ENCODE peak calls at places on chromosomes 1 and 21, in four cellular contexts. V, X, Z and T are unnamed samples.

GRCh38 chr1:1862905-1863547 is 27.9 kb downstream of the GNB1 start:
- DNase-seq in Z (no peak), X (no peak), V (no peak), T (no peak)

GRCh38 chr1:117826119-117826518 is 103.3 kb downstream of the GDAP2 start:
- DNase-seq in V (no peak), X (no peak), Z (no peak), T (no peak)

GRCh38 chr1:159829822-159830455 is 3.3 kb downstream of the SLAMF8 start:
- DNase-seq in Z (no peak), V (peak; percentile 69), X (no peak), T (peak; percentile 49)

GRCh38 chr1:7334475-7335035 is 436.5 kb upstream of the VAMP3 start:
- DNase-seq in V (peak; percentile 76), Z (no peak), X (peak; percentile 29), T (peak; percentile 21)

GRCh38 chr21:42983102-42983501 is 8.7 kb downstream of the PKNOX1 start:
- DNase-seq in V (no peak), X (no peak), Z (no peak), T (no peak)

GRCh38 chr21:45151484-45152115 is 77.2 kb downstream of the ADARB1 start:
- DNase-seq in X (no peak), Z (no peak), V (no peak), T (no peak)

GRCh38 chr1:33876970-33877680 is 13.2 kb downstream of the HMGB4 start:
- DNase-seq in Z (no peak), X (peak; percentile 68), V (peak; percentile 93), T (no peak)

GRCh38 chr1:209103135-209103534 is 480.4 kb upstream of the CAMK1G start:
- DNase-seq in X (no peak), V (no peak), Z (no peak), T (no peak)

GRCh38 chr1:234659538-234659937 is 49.6 kb upstream of the IRF2BP2 start:
- DNase-seq in V (peak; percentile 72), Z (no peak), X (peak; percentile 25), T (peak; percentile 81)

GRCh38 chr1:42877380-42877779 is 31.0 kb downstream of the ZNF691 start:
- DNase-seq in Z (no peak), V (no peak), X (no peak), T (no peak)

GRCh38 chr21:45295576-45296365 is 8.1 kb upstream of the POFUT2 start:
- DNase-seq in V (peak; percentile 83), X (no peak), Z (no peak), T (peak; percentile 75)

GRCh38 chr1:225766967-225767413 is 10.6 kb upstream of the SRP9 start:
- DNase-seq in Z (no peak), X (peak; percentile 90), V (peak; percentile 96), T (peak; percentile 71)

GRCh38 chr1:236951672-236952071 is 52.6 kb downstream of the MT1HL1 start:
- DNase-seq in V (no peak), X (no peak), Z (no peak), T (no peak)

GRCh38 chr1:40796939-40797667 is 13.5 kb downstream of the KCNQ4 start:
- DNase-seq in X (no peak), V (no peak), Z (no peak), T (no peak)

GRCh38 chr1:231734417-231734816 is 107.8 kb downstream of the DISC1 start:
- DNase-seq in X (no peak), Z (peak; percentile 61), V (peak; percentile 21), T (no peak)

GRCh38 chr1:53463961-53464899 is 5.0 kb downstream of the DMRTB1 start:
- DNase-seq in X (no peak), V (no peak), Z (no peak), T (no peak)

GRCh38 chr1:204506091-204506968 is 9.9 kb upstream of the MDM4 start:
- DNase-seq in Z (peak; percentile 56), X (peak; percentile 85), V (peak; percentile 88), T (peak; percentile 85)

GRCh38 chr1:153985341-153985912 is 712 bp downstream of the RAB13 start:
- DNase-seq in Z (peak; percentile 52), X (no peak), V (peak; percentile 50), T (peak; percentile 62)

GRCh38 chr1:92030701-92031107 is 919 bp downstream of the EPHX4 start:
- DNase-seq in V (peak; percentile 59), X (peak; percentile 71), Z (no peak), T (no peak)

DNA sequence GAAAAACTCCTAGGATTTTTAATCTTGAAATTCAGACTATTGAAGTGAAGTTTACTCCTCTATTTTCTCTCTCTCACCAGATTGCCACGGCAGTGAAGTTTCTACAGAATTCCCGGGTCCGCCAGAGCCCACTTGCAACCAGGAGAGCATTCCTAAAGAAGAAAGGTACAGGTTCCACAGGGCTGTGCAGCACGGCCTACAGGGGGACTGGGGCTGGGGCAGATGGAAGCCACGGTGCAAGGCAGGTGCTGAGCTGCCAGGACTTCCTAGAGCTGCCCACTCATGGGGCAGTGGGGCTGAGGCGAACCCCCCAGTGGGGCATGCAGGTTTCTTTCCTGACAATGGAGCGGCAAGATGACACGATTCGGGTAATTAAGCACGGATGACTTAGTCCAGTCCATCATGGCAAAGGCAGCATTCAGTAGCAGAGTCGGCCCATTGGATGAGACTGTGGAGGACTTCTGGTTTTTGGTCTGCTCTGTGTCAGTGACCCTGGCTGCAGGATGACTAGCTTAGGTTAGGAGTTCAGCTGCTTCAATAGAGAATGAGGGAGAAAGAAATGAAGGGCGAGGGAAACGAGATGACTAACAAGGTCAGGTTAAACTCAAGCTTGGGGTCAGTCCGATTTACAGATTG is 61.5 kb downstream of the PEX14 start:
- DNase-seq in X (no peak), V (no peak), Z (no peak), T (no peak)
- TF ChIP-seq CTCF in X (no peak), V (no peak), Z (no peak), T (no peak)

GRCh38 chr1:26539722-26540121 is 10.2 kb downstream of the RPS6KA1 start:
- DNase-seq in X (no peak), V (no peak), Z (no peak), T (no peak)

GRCh38 chr1:26536521-26536920 is 7.0 kb downstream of the RPS6KA1 start:
- DNase-seq in V (no peak), Z (no peak), X (no peak), T (no peak)

GRCh38 chr1:26538480-26539412 is 9.2 kb downstream of the RPS6KA1 start:
- DNase-seq in V (no peak), Z (no peak), X (no peak), T (peak; percentile 40)

GRCh38 chr1:26536081-26536480 is 6.5 kb downstream of the RPS6KA1 start:
- DNase-seq in X (no peak), Z (no peak), V (no peak), T (no peak)

DNA sequence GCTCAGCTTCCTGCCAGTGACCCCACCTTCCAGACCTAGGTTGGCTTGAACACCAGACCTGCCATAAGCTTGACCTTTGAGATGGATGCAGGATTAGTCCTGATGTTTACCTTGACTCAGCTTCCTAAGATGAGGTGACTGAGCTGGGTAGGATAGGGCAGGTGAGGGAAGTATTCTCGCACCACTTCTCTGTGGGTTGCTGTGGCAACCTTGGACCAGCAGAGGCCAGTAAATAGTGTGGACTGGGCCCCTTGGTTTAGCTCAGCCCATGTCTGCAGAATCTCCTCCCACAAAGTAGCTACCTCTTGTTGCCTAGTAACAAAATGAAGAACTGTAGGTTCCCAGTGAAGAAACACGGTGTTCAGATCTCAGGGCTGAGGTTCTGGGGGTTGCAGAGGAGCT is 8.4 kb downstream of the RPS6KA1 start:
- DNase-seq in X (no peak), V (no peak), Z (peak; percentile 65), T (peak; percentile 45)
- TF ChIP-seq CTCF in X (peak; percentile 40), V (peak; percentile 26), Z (no peak), T (peak; percentile 66)

GRCh38 chr21:36169465-36170128 is 13.0 kb downstream of the DOP1B start:
- DNase-seq in Z (peak; percentile 56), V (no peak), X (no peak), T (no peak)
- TF ChIP-seq CTCF in Z (peak; percentile 7), V (no peak), X (peak; percentile 8), T (peak; percentile 35)

DNA sequence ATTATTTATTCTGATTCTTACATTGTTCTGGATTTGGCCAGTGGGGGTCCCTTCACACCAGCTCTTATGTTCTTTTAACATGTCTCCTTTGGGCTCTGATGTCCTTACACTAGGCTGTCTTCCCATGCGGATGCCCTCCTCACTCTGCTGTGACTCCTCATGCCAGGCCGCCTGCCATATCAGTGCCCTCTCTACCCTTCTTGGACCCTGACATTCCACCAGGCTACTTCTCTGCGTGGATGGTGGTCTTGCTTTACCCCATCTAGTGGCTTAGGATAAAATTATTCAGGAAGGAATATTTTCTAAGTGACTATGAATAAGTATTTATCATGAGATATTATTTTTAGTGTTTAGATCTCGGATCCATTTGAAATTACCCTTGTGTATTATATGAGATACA is 21.2 kb downstream of the ATF6 start:
- DNase-seq in V (no peak), X (no peak), Z (no peak), T (no peak)
- TF ChIP-seq CTCF in V (no peak), X (no peak), Z (no peak), T (peak; percentile 55)

GRCh38 chr1:221782970-221783369 is 41.1 kb upstream of the DUSP10 start:
- DNase-seq in V (no peak), Z (no peak), X (no peak), T (no peak)
- TF ChIP-seq CTCF in V (no peak), Z (no peak), X (no peak), T (no peak)

GRCh38 chr1:68321084-68321685 is 88.9 kb upstream of the WLS start:
- DNase-seq in V (no peak), X (no peak), Z (peak; percentile 68), T (peak; percentile 57)
- TF ChIP-seq CTCF in V (peak; percentile 66), X (peak; percentile 68), Z (peak; percentile 49), T (peak; percentile 95)

GRCh38 chr1:38403667-38404066 is 357.1 kb upstream of the POU3F1 start:
- DNase-seq in X (no peak), V (no peak), Z (no peak), T (no peak)
- TF ChIP-seq CTCF in X (no peak), V (no peak), Z (no peak), T (no peak)

DNA sequence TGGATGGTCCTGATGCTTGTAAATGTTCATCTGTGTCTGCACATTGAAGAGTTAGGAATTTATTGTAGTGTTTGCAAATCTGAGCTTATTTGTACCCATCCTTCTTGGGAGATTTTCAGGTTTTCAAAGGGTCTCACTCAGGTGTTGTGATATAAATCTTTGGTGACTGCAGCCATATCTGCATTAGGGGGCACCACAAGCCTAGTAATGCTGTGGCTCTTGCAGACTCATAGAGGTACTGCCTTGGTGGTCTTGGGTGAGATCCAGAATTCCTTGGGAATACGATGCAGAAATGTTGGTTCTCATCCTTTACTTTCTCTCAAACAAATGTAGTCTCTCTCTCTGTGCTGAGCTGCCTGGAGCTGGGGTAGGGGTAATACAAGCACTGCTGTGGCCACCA is 405.9 kb downstream of the TTLL7 start:
- DNase-seq in Z (no peak), X (no peak), V (no peak), T (no peak)
- TF ChIP-seq CTCF in Z (no peak), X (no peak), V (no peak), T (no peak)

GRCh38 chr1:87170151-87170550 is 158.5 kb upstream of the LMO4 start:
- DNase-seq in X (no peak), V (peak; percentile 29), Z (no peak), T (no peak)

GRCh38 chr1:87167157-87167810 is 161.4 kb upstream of the LMO4 start:
- DNase-seq in Z (no peak), X (no peak), V (no peak), T (no peak)

GRCh38 chr1:87169250-87169910 is 159.3 kb upstream of the LMO4 start:
- DNase-seq in X (no peak), V (peak; percentile 25), Z (no peak), T (no peak)

GRCh38 chr1:87171199-87171598 is 157.5 kb upstream of the LMO4 start:
- DNase-seq in Z (no peak), V (no peak), X (no peak), T (no peak)

GRCh38 chr1:87167855-87168630 is 160.6 kb upstream of the LMO4 start:
- DNase-seq in X (no peak), V (no peak), Z (no peak), T (no peak)
- TF ChIP-seq CTCF in X (peak; percentile 9), V (no peak), Z (no peak), T (peak; percentile 55)